ENCODE peak calls at places on chromosomes 6 and 20, in four cellular contexts. U, T, Y and L are unnamed samples.

GRCh38 chr20:17620371-17621228 is 50.7 kb downstream of the DSTN start:
- DNase-seq in U (no peak), T (peak), Y (no peak), L (peak)

GRCh38 chr6:145483191-145483996 is 251.9 kb downstream of the EPM2A start:
- DNase-seq in U (no peak), T (no peak), Y (no peak), L (no peak)

GRCh38 chr6:28750926-28751458 is 172.8 kb downstream of the TRIM27 start:
- DNase-seq in U (no peak), T (no peak), Y (no peak), L (no peak)

GRCh38 chr6:35044771-35045275 is 96.3 kb downstream of the TCP11 start:
- DNase-seq in U (peak), T (no peak), Y (no peak), L (no peak)

GRCh38 chr6:43689421-43689820 is 1.8 kb upstream of the MRPS18A start:
- DNase-seq in U (no peak), T (no peak), Y (no peak), L (no peak)

GRCh38 chr20:38302721-38303120 is 1.2 kb upstream of the BPI start:
- DNase-seq in U (no peak), T (no peak), Y (no peak), L (no peak)

GRCh38 chr6:18528084-18528743 is 141.1 kb downstream of the RNF144B start:
- DNase-seq in U (no peak), T (no peak), Y (no peak), L (no peak)

GRCh38 chr20:31560094-31560899 is 44.8 kb upstream of the ID1 start:
- DNase-seq in U (peak), T (peak), Y (peak), L (peak)

GRCh38 chr6:41442800-41443501 is 103.2 kb upstream of the FOXP4 start:
- DNase-seq in U (peak), T (peak), Y (no peak), L (peak)

GRCh38 chr20:41734506-41734945 is 116.3 kb upstream of the CHD6 start:
- DNase-seq in U (peak), T (peak), Y (peak), L (peak)

GRCh38 chr6:32973144-32973854 is 4.9 kb downstream of the BRD2 start:
- DNase-seq in U (peak), T (no peak), Y (no peak), L (no peak)

GRCh38 chr6:125512621-125513020 is 210.9 kb upstream of the HDDC2 start:
- DNase-seq in U (no peak), T (no peak), Y (no peak), L (no peak)

GRCh38 chr20:61773926-61774587 is 291.6 kb downstream of the TAF4 start:
- DNase-seq in U (no peak), T (no peak), Y (no peak), L (no peak)

GRCh38 chr6:118606268-118606667 is 45.1 kb downstream of the CEP85L start:
- DNase-seq in U (no peak), T (no peak), Y (no peak), L (no peak)

GRCh38 chr6:20757761-20758160 is 223.5 kb downstream of the CDKAL1 start:
- DNase-seq in U (no peak), T (no peak), Y (no peak), L (no peak)

GRCh38 chr20:64115171-64115911 is 8.0 kb upstream of the NPBWR2 start:
- DNase-seq in U (no peak), T (no peak), Y (no peak), L (peak)

GRCh38 chr6:119566546-119567263 is 217.1 kb upstream of the MAN1A1 start:
- DNase-seq in U (no peak), T (no peak), Y (no peak), L (no peak)

GRCh38 chr20:47020231-47020630 is 125.6 kb downstream of the EYA2 start:
- DNase-seq in U (no peak), T (no peak), Y (no peak), L (no peak)

GRCh38 chr6:41976794-41977484 is 35.3 kb upstream of the CCND3 start:
- DNase-seq in U (no peak), T (no peak), Y (no peak), L (no peak)

GRCh38 chr20:53834749-53835148 is 235.6 kb downstream of the BCAS1 start:
- DNase-seq in U (no peak), T (no peak), Y (no peak), L (no peak)

GRCh38 chr6:71349395-71349794 is 60.8 kb downstream of the OGFRL1 start:
- DNase-seq in U (no peak), T (no peak), Y (no peak), L (no peak)

GRCh38 chr20:45337367-45338120 is 10.7 kb downstream of the SDC4 start:
- DNase-seq in U (peak), T (peak), Y (peak), L (peak)

GRCh38 chr6:64459411-64459810 is 823.8 kb downstream of the PHF3 start:
- DNase-seq in U (no peak), T (no peak), Y (no peak), L (no peak)

GRCh38 chr6:53300656-53301551 is 47.8 kb downstream of the ELOVL5 start:
- DNase-seq in U (no peak), T (peak), Y (peak), L (peak)

GRCh38 chr20:53954734-53955658 is 115.4 kb downstream of the BCAS1 start:
- DNase-seq in U (no peak), T (no peak), Y (no peak), L (no peak)

GRCh38 chr6:145714731-145715130 is 20.6 kb downstream of the EPM2A start:
- DNase-seq in U (no peak), T (no peak), Y (no peak), L (no peak)

GRCh38 chr20:9142809-9143208 is 73.9 kb downstream of the PLCB4 start:
- DNase-seq in U (no peak), T (no peak), Y (no peak), L (no peak)

GRCh38 chr20:4684837-4685413 is 36.8 kb upstream of the PRND start:
- DNase-seq in U (no peak), T (no peak), Y (no peak), L (no peak)

GRCh38 chr6:158381214-158381613 is 68.9 kb downstream of the TULP4 start:
- DNase-seq in U (no peak), T (no peak), Y (no peak), L (no peak)

GRCh38 chr20:50379049-50379990 is 130.9 kb upstream of the PTPN1 start:
- DNase-seq in U (peak), T (peak), Y (peak), L (peak)

GRCh38 chr6:105835373-105835772 is 250.8 kb upstream of the PRDM1 start:
- DNase-seq in U (no peak), T (no peak), Y (no peak), L (no peak)

GRCh38 chr6:87561012-87561411 is 28.8 kb downstream of the RARS2 start:
- DNase-seq in U (no peak), T (no peak), Y (no peak), L (no peak)

GRCh38 chr20:49230575-49231211 is 11.5 kb downstream of the DDX27 start:
- DNase-seq in U (peak), T (peak), Y (no peak), L (no peak)

GRCh38 chr6:109772961-109773431 is 81.9 kb downstream of the FIG4 start:
- DNase-seq in U (no peak), T (no peak), Y (no peak), L (peak)

GRCh38 chr6:131042664-131043063 is 20.4 kb downstream of the EPB41L2 start:
- DNase-seq in U (no peak), T (no peak), Y (no peak), L (no peak)

GRCh38 chr6:161168281-161168891 is 105.5 kb downstream of the AGPAT4 start:
- DNase-seq in U (peak), T (no peak), Y (no peak), L (no peak)

GRCh38 chr20:39458452-39458851 is 496.3 kb downstream of the DHX35 start:
- DNase-seq in U (no peak), T (no peak), Y (no peak), L (no peak)

GRCh38 chr6:2231438-2231837 is 14.0 kb downstream of the GMDS start:
- DNase-seq in U (no peak), T (no peak), Y (no peak), L (no peak)
- H3K4me3 ChIP-seq in U (no peak), T (no peak), Y (no peak), L (no peak)

GRCh38 chr20:35290887-35291417 is 1.3 kb downstream of the FAM83C start:
- DNase-seq in U (no peak), T (no peak), Y (no peak), L (no peak)
- H3K4me3 ChIP-seq in U (no peak), T (no peak), Y (no peak), L (no peak)

DNA sequence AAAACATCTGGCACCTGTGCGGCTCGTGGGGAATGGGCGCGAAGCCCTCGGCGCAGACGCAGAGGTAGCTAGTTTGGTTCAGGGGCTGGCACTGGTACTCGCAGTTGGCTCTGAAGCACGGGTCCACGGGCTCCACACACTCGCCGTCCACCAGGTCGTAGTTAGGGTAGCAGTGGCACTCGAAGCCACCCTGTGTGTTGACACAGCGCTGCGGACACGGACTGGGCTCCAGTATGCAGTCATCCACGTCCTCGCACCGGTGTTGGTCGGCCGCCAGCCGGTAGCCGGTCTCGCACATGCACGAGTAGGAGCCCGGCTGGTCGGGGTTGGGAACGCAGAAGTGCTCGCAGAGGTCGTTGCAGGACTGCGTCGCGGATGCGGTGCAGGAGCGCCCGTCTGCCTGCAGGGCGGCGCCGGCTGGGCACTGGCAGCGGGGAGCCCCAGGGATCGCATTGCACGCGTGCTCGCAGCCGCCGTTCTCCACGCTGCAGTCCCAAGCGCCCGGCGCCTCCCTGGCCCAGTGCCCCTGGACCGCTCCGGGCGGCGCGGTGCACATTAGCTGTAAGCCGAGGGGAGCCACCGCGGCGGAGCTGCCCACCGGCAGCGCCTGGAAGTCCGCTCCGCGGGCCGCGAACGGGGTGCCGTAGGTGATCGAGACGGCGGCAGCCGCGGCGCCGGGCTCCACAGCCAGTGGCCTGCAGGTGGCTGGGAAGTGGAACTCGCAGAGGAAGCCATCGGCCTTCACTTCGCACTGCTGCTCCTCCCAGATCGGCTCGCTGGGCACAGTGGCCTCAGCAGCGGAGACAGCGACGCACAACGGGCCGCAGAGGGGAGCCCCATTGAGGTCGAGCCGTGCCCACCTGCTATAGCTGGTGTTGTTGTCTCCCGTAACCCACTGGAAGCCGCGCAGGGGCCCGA is 930 bp downstream of the THBD start:
- DNase-seq in U (peak), T (peak), Y (peak), L (peak)
- H3K4me3 ChIP-seq in U (peak), T (peak), Y (peak), L (peak)

GRCh38 chr20:58128635-58129625 is 99.5 kb downstream of the ANKRD60 start:
- DNase-seq in U (no peak), T (no peak), Y (no peak), L (no peak)
- H3K4me3 ChIP-seq in U (no peak), T (no peak), Y (no peak), L (no peak)

GRCh38 chr6:24933266-24933665 is 2.5 kb downstream of the RIPOR2 start:
- DNase-seq in U (no peak), T (no peak), Y (no peak), L (no peak)

GRCh38 chr6:24935753-24936152 is at the start of gene RIPOR2:
- DNase-seq in U (no peak), T (peak), Y (peak), L (peak)

GRCh38 chr6:24932832-24933231 is 2.9 kb downstream of the RIPOR2 start:
- DNase-seq in U (no peak), T (no peak), Y (no peak), L (no peak)

GRCh38 chr6:24935323-24935722 is 437 bp downstream of the RIPOR2 start:
- DNase-seq in U (no peak), T (no peak), Y (no peak), L (no peak)

GRCh38 chr6:24933868-24934401 is 1.8 kb downstream of the RIPOR2 start:
- DNase-seq in U (peak), T (no peak), Y (no peak), L (no peak)
- H3K4me3 ChIP-seq in U (no peak), T (peak), Y (no peak), L (peak)

GRCh38 chr6:149046822-149047246 is 270.7 kb upstream of the TAB2 start:
- DNase-seq in U (no peak), T (no peak), Y (no peak), L (no peak)
- H3K4me3 ChIP-seq in U (no peak), T (no peak), Y (no peak), L (no peak)

DNA sequence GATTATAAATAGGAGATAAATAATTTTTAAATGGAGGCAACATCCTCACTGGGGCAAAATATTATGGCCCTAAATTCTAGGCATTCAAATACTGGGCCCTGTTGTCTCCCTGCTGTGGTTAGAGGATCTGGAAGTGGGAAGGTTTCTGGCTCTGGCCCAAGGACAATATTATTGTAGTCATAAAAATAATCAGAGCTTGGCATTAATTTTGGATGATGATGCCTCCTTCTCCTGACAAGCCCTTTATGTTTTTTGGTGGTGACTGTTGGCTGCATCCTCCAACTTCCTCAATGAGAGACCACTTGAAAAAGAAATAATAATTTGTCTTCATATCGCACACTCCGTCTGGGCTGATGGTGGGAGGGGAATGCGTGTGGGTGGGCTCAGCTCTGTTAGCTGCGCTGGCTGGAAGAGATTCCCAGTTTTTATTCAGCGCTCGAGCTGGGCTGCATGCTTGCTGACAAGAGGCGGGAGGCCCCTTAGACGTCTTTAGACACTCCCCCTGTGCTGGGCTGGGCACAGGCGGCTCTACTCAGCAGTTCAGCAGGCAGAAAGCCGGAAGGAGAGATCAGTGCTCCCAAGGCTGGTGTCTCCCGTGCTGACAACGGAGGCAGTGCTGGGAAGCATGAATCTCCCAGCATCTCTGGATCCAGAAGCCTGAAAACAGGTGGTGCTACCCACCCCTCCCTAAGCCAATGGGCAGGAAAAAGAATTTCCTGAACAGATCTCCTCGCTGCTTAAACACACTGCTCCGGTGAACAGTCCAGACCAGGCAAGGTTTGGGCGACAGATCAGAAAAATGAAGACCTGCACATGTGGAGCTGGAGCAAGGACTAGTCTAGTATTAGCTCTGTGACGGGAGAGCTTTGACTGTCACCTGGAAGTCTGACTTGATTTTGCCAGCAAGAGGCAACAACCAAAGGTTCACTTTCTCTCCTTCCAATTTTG is 97.7 kb downstream of the SYCP2 start:
- DNase-seq in U (peak), T (no peak), Y (peak), L (peak)
- H3K4me3 ChIP-seq in U (no peak), T (peak), Y (no peak), L (peak)

DNA sequence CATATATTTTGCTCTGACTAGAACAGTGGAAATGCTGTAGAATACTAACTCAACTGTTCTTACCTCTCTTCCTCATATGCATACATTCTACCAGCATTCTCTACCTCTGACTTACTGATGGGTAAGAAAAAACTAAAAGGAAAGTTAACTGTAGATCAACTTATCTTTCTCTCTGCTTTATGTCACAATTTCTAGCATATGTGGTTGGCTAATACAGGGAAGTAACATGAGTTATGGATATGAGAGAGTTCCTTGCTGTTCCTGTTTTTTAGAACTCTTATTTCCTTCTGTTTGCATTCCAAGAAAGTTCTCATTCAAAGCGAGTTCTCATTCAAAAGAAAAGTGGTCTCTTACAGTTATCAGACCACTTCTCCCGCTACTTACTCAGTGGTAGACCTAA is 226.8 kb upstream of the SGK1 start:
- DNase-seq in U (no peak), T (no peak), Y (no peak), L (no peak)
- H3K4me3 ChIP-seq in U (no peak), T (no peak), Y (no peak), L (no peak)

GRCh38 chr20:62791301-62792181 is 4.7 kb upstream of the MRGBP start:
- DNase-seq in U (peak), T (peak), Y (peak), L (peak)
- H3K4me3 ChIP-seq in U (no peak), T (no peak), Y (no peak), L (no peak)